ENCODE peak calls at places on chromosomes 3 and 15, in seven cellular contexts. M is heart right ventricle, G is lower lobe of right lung, O is lower leg skin, R is GM12865, T is BJ, F is fibroblast of villous mesenchyme. X is an unnamed sample.

GRCh38 chr15:83112233-83112958 is 5.0 kb downstream of the TM6SF1 start:
- DNase-seq in M (no peak), R (no peak), G (no peak), T (peak), O (no peak), F (peak), X (peak)

GRCh38 chr3:37945803-37946530 is 44.6 kb upstream of the VILL start:
- DNase-seq in G (no peak), O (peak), F (peak), R (no peak), T (peak), M (no peak), X (no peak)

GRCh38 chr3:141412087-141412935 is 44.0 kb downstream of the ZBTB38 start:
- DNase-seq in F (peak), O (no peak), M (no peak), G (no peak), T (peak), R (peak), X (peak)

GRCh38 chr3:46440531-46441294 is 24.0 kb downstream of the LTF start:
- DNase-seq in F (no peak), O (no peak), R (peak), M (no peak), G (no peak), T (no peak), X (no peak)

GRCh38 chr3:191417457-191417729 is 43.6 kb upstream of the PYDC2 start:
- DNase-seq in T (no peak), O (no peak), M (no peak), R (no peak), G (no peak), F (no peak), X (no peak)

GRCh38 chr3:188476930-188477329 is 323.0 kb downstream of the LPP start:
- DNase-seq in T (no peak), M (no peak), G (no peak), F (peak), O (no peak), R (no peak), X (peak)

GRCh38 chr3:118550122-118550521 is 484.5 kb downstream of the IGSF11 start:
- DNase-seq in O (no peak), R (no peak), G (no peak), T (no peak), M (no peak), F (no peak), X (no peak)

GRCh38 chr3:128447561-128448013 is 19.1 kb downstream of the DNAJB8 start:
- DNase-seq in O (no peak), G (no peak), M (no peak), R (peak), T (no peak), F (no peak), X (no peak)

GRCh38 chr3:74267583-74268184 is 346.8 kb downstream of the CNTN3 start:
- DNase-seq in R (peak), F (peak), O (no peak), M (no peak), T (no peak), G (no peak), X (peak)

GRCh38 chr15:40493089-40493840 is 22.5 kb downstream of the CHST14 start:
- DNase-seq in F (no peak), G (no peak), M (no peak), T (no peak), R (peak), O (no peak), X (no peak)

GRCh38 chr3:73550011-73550410 is 74.7 kb downstream of the PDZRN3 start:
- DNase-seq in O (no peak), F (no peak), T (no peak), G (no peak), R (no peak), M (no peak), X (no peak)

GRCh38 chr3:14267976-14268375 is 89.4 kb downstream of the LSM3 start:
- DNase-seq in T (no peak), M (no peak), F (no peak), R (no peak), O (no peak), G (no peak), X (no peak)

GRCh38 chr15:68356778-68357177 is 75.2 kb downstream of the ITGA11 start:
- DNase-seq in M (no peak), G (no peak), R (no peak), T (no peak), O (no peak), F (no peak), X (no peak)

GRCh38 chr3:81909756-81910155 is 148.3 kb upstream of the GBE1 start:
- DNase-seq in M (no peak), R (no peak), F (no peak), G (no peak), T (no peak), O (no peak), X (no peak)

GRCh38 chr3:188338081-188338480 is 184.1 kb downstream of the LPP start:
- DNase-seq in G (no peak), R (no peak), M (no peak), F (no peak), T (no peak), O (no peak), X (no peak)

GRCh38 chr15:41930221-41930866 is 36.5 kb upstream of the SPTBN5 start:
- DNase-seq in G (peak), O (no peak), M (no peak), F (peak), T (peak), R (peak), X (peak)

GRCh38 chr3:180362081-180362480 is 239.9 kb upstream of the TTC14 start:
- DNase-seq in M (no peak), T (no peak), G (no peak), F (no peak), R (no peak), O (no peak), X (no peak)

GRCh38 chr3:106428565-106428994 is 559.8 kb upstream of the CBLB start:
- DNase-seq in O (no peak), T (peak), R (no peak), M (no peak), F (peak), G (no peak), X (no peak)

GRCh38 chr3:65888980-65889706 is 149.6 kb downstream of the MAGI1 start:
- DNase-seq in F (peak), G (no peak), T (peak), O (no peak), M (no peak), R (peak), X (no peak)

GRCh38 chr3:157081681-157082210 is 78.2 kb downstream of the CCNL1 start:
- DNase-seq in T (peak), F (peak), O (peak), M (peak), R (peak), G (peak), X (peak)

GRCh38 chr3:78988324-78988723 is 779.5 kb downstream of the ROBO1 start:
- DNase-seq in T (no peak), G (no peak), O (no peak), R (no peak), M (no peak), F (peak), X (no peak)

GRCh38 chr15:90239371-90239770 is 5.4 kb downstream of the GDPGP1 start:
- DNase-seq in R (no peak), T (no peak), G (no peak), M (no peak), F (no peak), O (no peak), X (no peak)

GRCh38 chr15:80747317-80748053 is 31.7 kb upstream of the CEMIP start:
- DNase-seq in R (no peak), F (no peak), T (no peak), O (no peak), G (no peak), M (no peak), X (no peak)

GRCh38 chr15:40352221-40352901 is 1.5 kb downstream of the PHGR1 start:
- DNase-seq in T (no peak), O (no peak), G (no peak), R (no peak), M (no peak), F (no peak), X (peak)

GRCh38 chr3:18438586-18438985 is 13.4 kb upstream of the SATB1 start:
- DNase-seq in O (no peak), R (no peak), F (no peak), M (no peak), G (no peak), T (no peak), X (no peak)

GRCh38 chr15:40891810-40892448 is 2.3 kb upstream of the VPS18 start:
- DNase-seq in G (no peak), F (peak), T (no peak), O (no peak), M (no peak), R (peak), X (no peak)

GRCh38 chr15:79329186-79329611 is 18.3 kb downstream of the TMED3 start:
- DNase-seq in T (no peak), R (no peak), M (no peak), F (peak), G (no peak), O (no peak), X (no peak)

GRCh38 chr3:131361464-131362421 is 19.8 kb upstream of the NUDT16 start:
- DNase-seq in R (no peak), F (peak), M (peak), O (peak), T (no peak), G (peak), X (peak)

GRCh38 chr3:131163-131889 is 65.2 kb upstream of the CHL1 start:
- DNase-seq in T (no peak), R (no peak), M (no peak), O (no peak), F (no peak), G (no peak), X (peak)

DNA sequence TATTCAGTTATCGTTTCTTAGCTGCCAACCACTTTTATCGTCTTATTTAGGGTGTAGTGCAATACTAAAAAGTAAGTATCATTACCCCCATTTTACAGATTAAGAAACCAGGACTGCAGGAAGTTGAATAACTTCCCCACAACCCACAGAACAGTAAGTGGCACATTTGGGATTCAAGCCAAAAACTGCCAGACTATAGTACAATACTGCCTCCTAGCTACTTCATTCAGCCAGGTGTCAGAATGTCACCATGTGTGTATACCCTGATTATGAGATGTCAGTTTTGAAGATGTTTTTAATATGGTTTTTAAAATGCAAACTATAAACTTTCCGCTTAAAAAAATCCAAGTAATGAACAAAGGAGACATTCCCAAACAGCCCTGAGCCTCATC is 74.2 kb upstream of the PROK2 start:
- DNase-seq in F (peak), T (no peak), O (no peak), R (peak), G (no peak), M (no peak), X (no peak)
- TF ChIP-seq CTCF in F (no peak), T (no peak), O (no peak), R (peak), G (peak), M (peak), X (peak)

DNA sequence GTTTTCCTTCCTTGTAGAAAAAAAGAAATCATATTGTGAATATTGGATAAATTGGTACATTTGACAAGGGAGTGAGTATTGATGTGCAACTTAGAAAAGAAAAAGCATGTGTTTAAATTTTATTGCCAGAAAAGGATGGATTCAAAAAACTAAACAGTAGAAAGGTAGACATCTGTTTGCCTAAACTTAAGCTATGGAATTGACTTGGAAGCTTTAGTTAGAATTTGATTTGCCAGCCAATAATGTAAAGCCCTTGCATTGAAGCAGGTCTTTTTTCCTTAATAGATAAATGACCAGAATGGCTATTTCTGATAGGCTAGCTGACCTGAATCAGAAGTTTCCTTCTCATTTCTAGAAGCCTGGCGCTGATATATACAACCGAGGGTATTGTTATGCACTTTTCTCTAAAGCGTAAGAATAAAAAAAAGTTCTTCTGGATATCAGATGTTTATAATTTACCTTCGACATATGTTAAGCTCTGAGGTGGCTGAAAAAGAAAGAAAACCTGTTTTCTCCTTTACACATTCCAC is 4.2 kb downstream of the RARB start:
- DNase-seq in R (no peak), G (no peak), M (no peak), O (no peak), T (no peak), F (no peak), X (no peak)
- H3K4me3 ChIP-seq in R (no peak), G (peak), M (peak), O (no peak), T (no peak), F (no peak), X (peak)

DNA sequence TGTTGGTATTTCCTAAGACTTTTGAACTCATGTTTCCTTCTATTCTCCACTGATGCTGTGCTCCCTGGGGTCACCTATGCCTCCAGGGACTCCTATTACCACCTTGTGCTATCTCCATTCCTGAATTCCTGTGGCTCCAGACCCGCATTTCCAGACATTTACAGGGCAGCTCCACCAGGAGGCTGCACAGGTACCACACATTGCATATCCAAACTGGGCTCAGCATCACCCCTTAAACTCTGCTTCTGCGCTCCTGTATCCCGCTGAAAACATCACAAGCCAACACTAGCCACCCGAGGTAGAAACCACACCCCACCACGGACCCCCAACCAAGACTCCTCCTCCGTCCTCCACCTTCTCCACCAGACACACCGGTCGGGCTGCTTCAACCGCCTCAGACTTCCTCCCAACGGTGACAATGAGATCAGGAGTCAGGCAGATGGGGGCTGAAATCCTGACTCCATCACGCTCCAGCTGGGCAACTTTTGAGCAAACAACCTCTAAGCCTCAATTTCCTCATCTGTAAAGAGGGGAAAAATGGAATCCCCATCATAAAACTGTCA is 10.4 kb downstream of the TNK2 start:
- DNase-seq in O (no peak), F (no peak), G (no peak), T (no peak), R (no peak), M (no peak), X (no peak)
- TF ChIP-seq CTCF in O (no peak), F (no peak), G (no peak), T (peak), R (no peak), M (no peak), X (no peak)

GRCh38 chr3:84960581-84960980 is 1.8 kb downstream of the CADM2 start:
- DNase-seq in M (no peak), R (no peak), G (no peak), F (no peak), O (no peak), T (no peak), X (no peak)

GRCh38 chr3:84961492-84962255 is 2.9 kb downstream of the CADM2 start:
- DNase-seq in G (no peak), F (no peak), M (no peak), O (no peak), R (no peak), T (no peak), X (no peak)

GRCh38 chr3:84958495-84959469 is at the start of gene CADM2:
- DNase-seq in O (peak), F (peak), R (peak), M (peak), G (peak), T (peak), X (peak)

GRCh38 chr3:84960994-84961393 is 2.2 kb downstream of the CADM2 start:
- DNase-seq in M (no peak), O (no peak), R (no peak), G (no peak), T (no peak), F (no peak), X (no peak)

GRCh38 chr3:84959470-84960380 is 936 bp downstream of the CADM2 start:
- DNase-seq in T (no peak), M (no peak), F (no peak), G (no peak), O (no peak), R (no peak), X (no peak)
- H3K4me3 ChIP-seq in T (peak), M (peak), F (no peak), G (peak), O (peak), R (no peak), X (peak)

GRCh38 chr15:60004846-60005351 is 788 bp downstream of the FOXB1 start:
- DNase-seq in O (no peak), M (no peak), T (no peak), R (no peak), F (peak), G (peak), X (no peak)
- TF ChIP-seq CTCF in O (no peak), M (no peak), T (no peak), R (no peak), F (no peak), G (no peak), X (no peak)

GRCh38 chr15:73934281-73934680 is 8.0 kb downstream of the LOXL1 start:
- DNase-seq in G (peak), M (no peak), F (no peak), T (no peak), R (no peak), O (no peak), X (peak)
- H3K4me3 ChIP-seq in G (no peak), M (no peak), F (no peak), T (no peak), R (no peak), O (no peak), X (no peak)

X was measured in heart left ventricle.